ENCODE peak calls at places on chromosomes 4 and X, in nine cellular contexts. One of them, this sample, is unnamed. For H3K4me1 and H3K9me3, the result is how much of the 10 kb centered on the place peaks cover.

GRCh38 chrX:13876652-13877051 is 59.8 kb upstream of the GPM6B start:
- DNase-seq in aorta: no peak
- DNase-seq in GM23248: peak
- DNase-seq in left lung: no peak
- DNase-seq in neuronal stem cell: no peak
- DNase-seq in right atrium auricular region: no peak
- DNase-seq in iPS DF 6.9: no peak
- DNase-seq in cardiac muscle cell: peak
- DNase-seq in tibial nerve: no peak
- DNase-seq in this sample: no peak

GRCh38 chr4:181528570-181529184 is 714.5 kb upstream of the TENM3 start:
- DNase-seq in aorta: peak
- DNase-seq in GM23248: peak
- DNase-seq in right atrium auricular region: no peak
- DNase-seq in left lung: peak
- DNase-seq in tibial nerve: no peak
- DNase-seq in cardiac muscle cell: peak
- DNase-seq in neuronal stem cell: peak
- DNase-seq in iPS DF 6.9: peak
- DNase-seq in this sample: peak

GRCh38 chr4:118557298-118557851 is 127.8 kb upstream of the METTL14 start:
- DNase-seq in GM23248: peak
- DNase-seq in left lung: no peak
- DNase-seq in neuronal stem cell: no peak
- DNase-seq in iPS DF 6.9: no peak
- DNase-seq in aorta: no peak
- DNase-seq in right atrium auricular region: no peak
- DNase-seq in tibial nerve: no peak
- DNase-seq in cardiac muscle cell: peak
- DNase-seq in this sample: no peak

GRCh38 chr4:9765091-9765490 is 16.3 kb upstream of the DRD5 start:
- DNase-seq in left lung: no peak
- DNase-seq in GM23248: peak
- DNase-seq in neuronal stem cell: no peak
- DNase-seq in right atrium auricular region: no peak
- DNase-seq in iPS DF 6.9: peak
- DNase-seq in cardiac muscle cell: peak
- DNase-seq in aorta: no peak
- DNase-seq in tibial nerve: no peak
- DNase-seq in this sample: no peak

GRCh38 chr4:101102114-101102752 is 245.1 kb downstream of the PPP3CA start:
- DNase-seq in right atrium auricular region: no peak
- DNase-seq in GM23248: peak
- DNase-seq in iPS DF 6.9: no peak
- DNase-seq in tibial nerve: peak
- DNase-seq in cardiac muscle cell: peak
- DNase-seq in neuronal stem cell: no peak
- DNase-seq in aorta: peak
- DNase-seq in left lung: no peak
- DNase-seq in this sample: no peak

GRCh38 chr4:183161630-183162029 is 62.6 kb downstream of the WWC2 start:
- DNase-seq in left lung: no peak
- DNase-seq in iPS DF 6.9: no peak
- DNase-seq in neuronal stem cell: no peak
- DNase-seq in cardiac muscle cell: no peak
- DNase-seq in tibial nerve: no peak
- DNase-seq in right atrium auricular region: no peak
- DNase-seq in aorta: no peak
- DNase-seq in GM23248: no peak
- DNase-seq in this sample: no peak

GRCh38 chr4:142353149-142353738 is 492.9 kb downstream of the INPP4B start:
- DNase-seq in neuronal stem cell: peak
- DNase-seq in right atrium auricular region: no peak
- DNase-seq in left lung: no peak
- DNase-seq in cardiac muscle cell: peak
- DNase-seq in aorta: no peak
- DNase-seq in GM23248: peak
- DNase-seq in tibial nerve: no peak
- DNase-seq in iPS DF 6.9: peak
- DNase-seq in this sample: no peak

GRCh38 chr4:112214397-112215264 is 17.0 kb upstream of the AP1AR start:
- DNase-seq in iPS DF 6.9: no peak
- DNase-seq in neuronal stem cell: no peak
- DNase-seq in left lung: no peak
- DNase-seq in tibial nerve: no peak
- DNase-seq in GM23248: peak
- DNase-seq in aorta: no peak
- DNase-seq in right atrium auricular region: no peak
- DNase-seq in cardiac muscle cell: peak
- DNase-seq in this sample: no peak

GRCh38 chr4:128471576-128471975 is 184.0 kb upstream of the PGRMC2 start:
- DNase-seq in neuronal stem cell: no peak
- DNase-seq in right atrium auricular region: no peak
- DNase-seq in left lung: no peak
- DNase-seq in aorta: no peak
- DNase-seq in cardiac muscle cell: no peak
- DNase-seq in GM23248: peak
- DNase-seq in iPS DF 6.9: no peak
- DNase-seq in tibial nerve: no peak
- DNase-seq in this sample: no peak

GRCh38 chrX:115177941-115178340 is 11.3 kb upstream of the RBMXL3 start:
- DNase-seq in iPS DF 6.9: no peak
- DNase-seq in left lung: no peak
- DNase-seq in right atrium auricular region: no peak
- DNase-seq in aorta: no peak
- DNase-seq in GM23248: peak
- DNase-seq in cardiac muscle cell: peak
- DNase-seq in tibial nerve: no peak
- DNase-seq in neuronal stem cell: no peak
- DNase-seq in this sample: no peak

GRCh38 chrX:116490091-116490490 is 27.3 kb upstream of the CT83 start:
- DNase-seq in aorta: no peak
- DNase-seq in left lung: no peak
- DNase-seq in iPS DF 6.9: no peak
- DNase-seq in GM23248: peak
- DNase-seq in cardiac muscle cell: peak
- DNase-seq in tibial nerve: no peak
- DNase-seq in neuronal stem cell: no peak
- DNase-seq in right atrium auricular region: no peak
- DNase-seq in this sample: no peak

GRCh38 chrX:134782796-134783195 is 124.5 kb upstream of the PLAC1 start:
- DNase-seq in cardiac muscle cell: peak
- DNase-seq in left lung: no peak
- DNase-seq in neuronal stem cell: no peak
- DNase-seq in GM23248: peak
- DNase-seq in iPS DF 6.9: no peak
- DNase-seq in right atrium auricular region: no peak
- DNase-seq in aorta: no peak
- DNase-seq in tibial nerve: no peak
- DNase-seq in this sample: no peak

GRCh38 chr4:14338206-14338605 is 664.1 kb upstream of the CPEB2 start:
- DNase-seq in left lung: no peak
- DNase-seq in aorta: no peak
- DNase-seq in iPS DF 6.9: no peak
- DNase-seq in tibial nerve: no peak
- DNase-seq in cardiac muscle cell: peak
- DNase-seq in right atrium auricular region: no peak
- DNase-seq in GM23248: peak
- DNase-seq in neuronal stem cell: no peak
- DNase-seq in this sample: no peak

DNA sequence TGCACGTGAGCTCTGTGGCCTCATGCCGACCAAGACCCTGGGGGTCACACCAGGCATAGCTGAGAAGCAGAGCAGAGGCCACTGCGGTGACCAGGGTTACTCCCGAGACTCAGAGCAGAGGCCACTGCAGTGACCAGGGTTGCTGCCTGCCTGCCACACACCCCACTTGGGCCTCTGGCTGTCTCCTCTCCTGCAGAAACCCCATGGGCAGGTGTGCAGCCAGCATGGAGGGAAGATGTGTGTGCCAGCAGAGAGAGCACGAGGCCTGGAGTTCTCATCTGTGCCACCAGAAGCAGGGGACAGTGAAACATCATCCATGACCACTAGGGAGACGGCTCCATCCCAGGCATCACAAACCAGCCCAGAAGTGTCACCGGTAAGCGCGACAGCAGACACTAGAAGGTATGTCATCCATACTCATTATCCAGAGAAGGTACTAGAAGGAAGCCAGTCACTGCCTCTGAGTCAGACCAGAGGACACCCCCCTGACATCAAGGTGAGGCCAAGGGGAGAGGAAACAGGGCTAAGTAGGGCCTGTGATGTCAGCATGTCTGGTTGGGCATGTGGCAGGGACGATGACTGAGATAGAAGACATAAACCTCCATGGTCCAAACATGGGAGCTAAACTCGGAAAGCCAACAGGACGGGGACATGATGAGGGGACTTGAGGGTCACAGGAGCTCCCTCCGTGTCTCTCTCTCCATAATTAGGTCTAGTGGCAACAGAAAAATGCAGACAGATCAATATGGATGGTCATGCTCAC is 24.2 kb upstream of the SPON2 start:
- DNase-seq in iPS DF 6.9: no peak
- DNase-seq in aorta: no peak
- DNase-seq in tibial nerve: peak
- DNase-seq in GM23248: no peak
- DNase-seq in cardiac muscle cell: no peak
- DNase-seq in neuronal stem cell: no peak
- DNase-seq in left lung: no peak
- DNase-seq in right atrium auricular region: peak
- DNase-seq in this sample: no peak
- H3K4me1 ChIP-seq in iPS DF 6.9: under half
- H3K4me1 ChIP-seq in aorta: under half
- H3K4me1 ChIP-seq in tibial nerve: under half
- H3K4me1 ChIP-seq in GM23248: under half
- H3K4me1 ChIP-seq in cardiac muscle cell: under half
- H3K4me1 ChIP-seq in neuronal stem cell: under half
- H3K4me1 ChIP-seq in left lung: under half
- H3K4me1 ChIP-seq in right atrium auricular region: under half
- H3K4me1 ChIP-seq in this sample: under half

GRCh38 chr4:56467284-56468096 is at the start of gene SRP72:
- DNase-seq in tibial nerve: peak
- DNase-seq in iPS DF 6.9: peak
- DNase-seq in neuronal stem cell: peak
- DNase-seq in right atrium auricular region: peak
- DNase-seq in aorta: peak
- DNase-seq in left lung: peak
- DNase-seq in GM23248: peak
- DNase-seq in cardiac muscle cell: peak
- DNase-seq in this sample: peak

GRCh38 chr4:56468097-56468422 is 643 bp downstream of the SRP72 start:
- DNase-seq in aorta: no peak
- DNase-seq in tibial nerve: no peak
- DNase-seq in left lung: peak
- DNase-seq in neuronal stem cell: no peak
- DNase-seq in right atrium auricular region: no peak
- DNase-seq in cardiac muscle cell: peak
- DNase-seq in iPS DF 6.9: no peak
- DNase-seq in GM23248: peak
- DNase-seq in this sample: no peak

GRCh38 chr4:56466910-56467283 is 520 bp upstream of the SRP72 start:
- DNase-seq in neuronal stem cell: no peak
- DNase-seq in GM23248: peak
- DNase-seq in left lung: no peak
- DNase-seq in cardiac muscle cell: no peak
- DNase-seq in iPS DF 6.9: no peak
- DNase-seq in aorta: no peak
- DNase-seq in right atrium auricular region: no peak
- DNase-seq in tibial nerve: no peak
- DNase-seq in this sample: no peak

GRCh38 chr4:56465599-56466295 is 1.7 kb upstream of the SRP72 start:
- DNase-seq in tibial nerve: no peak
- DNase-seq in cardiac muscle cell: peak
- DNase-seq in iPS DF 6.9: no peak
- DNase-seq in aorta: no peak
- DNase-seq in left lung: no peak
- DNase-seq in GM23248: peak
- DNase-seq in right atrium auricular region: no peak
- DNase-seq in neuronal stem cell: no peak
- DNase-seq in this sample: no peak

GRCh38 chr4:56469489-56470210 is 2.2 kb downstream of the SRP72 start:
- DNase-seq in tibial nerve: no peak
- DNase-seq in aorta: no peak
- DNase-seq in neuronal stem cell: no peak
- DNase-seq in cardiac muscle cell: peak
- DNase-seq in iPS DF 6.9: no peak
- DNase-seq in GM23248: peak
- DNase-seq in right atrium auricular region: no peak
- DNase-seq in left lung: no peak
- DNase-seq in this sample: no peak
- H3K9me3 ChIP-seq in tibial nerve: under half
- H3K9me3 ChIP-seq in aorta: under half
- H3K9me3 ChIP-seq in neuronal stem cell: under half
- H3K9me3 ChIP-seq in cardiac muscle cell: under half
- H3K9me3 ChIP-seq in iPS DF 6.9: under half
- H3K9me3 ChIP-seq in GM23248: under half
- H3K9me3 ChIP-seq in right atrium auricular region: under half
- H3K9me3 ChIP-seq in left lung: under half
- H3K9me3 ChIP-seq in this sample: under half

GRCh38 chrX:78377186-78377585 is 49.8 kb upstream of the CYSLTR1 start:
- DNase-seq in neuronal stem cell: no peak
- DNase-seq in left lung: no peak
- DNase-seq in GM23248: no peak
- DNase-seq in cardiac muscle cell: no peak
- DNase-seq in iPS DF 6.9: no peak
- DNase-seq in right atrium auricular region: no peak
- DNase-seq in aorta: no peak
- DNase-seq in tibial nerve: no peak
- DNase-seq in this sample: no peak

GRCh38 chrX:78378476-78379115 is 51.2 kb upstream of the CYSLTR1 start:
- DNase-seq in right atrium auricular region: no peak
- DNase-seq in GM23248: no peak
- DNase-seq in cardiac muscle cell: peak
- DNase-seq in tibial nerve: no peak
- DNase-seq in aorta: no peak
- DNase-seq in left lung: no peak
- DNase-seq in iPS DF 6.9: no peak
- DNase-seq in neuronal stem cell: no peak
- DNase-seq in this sample: no peak

DNA sequence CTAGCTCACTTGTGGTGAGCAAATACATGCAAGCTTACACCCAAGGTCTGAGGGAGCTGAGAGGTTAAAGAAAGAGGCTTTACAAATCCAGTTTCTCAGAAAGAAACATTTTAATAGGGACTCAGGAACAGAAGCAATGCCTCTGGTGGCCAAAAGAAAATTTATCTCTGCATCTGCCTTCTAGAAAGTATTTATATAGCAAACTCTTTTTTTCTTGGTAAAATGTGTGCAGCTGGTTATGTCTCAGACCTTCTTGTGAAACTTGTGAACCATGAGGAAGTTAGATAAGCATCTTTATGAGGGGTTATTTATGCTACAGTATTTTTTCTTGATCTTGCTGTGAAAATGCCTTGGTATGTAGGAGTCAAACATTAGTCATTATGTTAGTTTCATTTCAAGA is 48.5 kb upstream of the CYSLTR1 start:
- DNase-seq in tibial nerve: no peak
- DNase-seq in left lung: no peak
- DNase-seq in neuronal stem cell: no peak
- DNase-seq in aorta: no peak
- DNase-seq in cardiac muscle cell: no peak
- DNase-seq in GM23248: peak
- DNase-seq in right atrium auricular region: no peak
- DNase-seq in iPS DF 6.9: no peak
- DNase-seq in this sample: no peak
- H3K4me1 ChIP-seq in tibial nerve: under half
- H3K4me1 ChIP-seq in left lung: under half
- H3K4me1 ChIP-seq in neuronal stem cell: under half
- H3K4me1 ChIP-seq in aorta: under half
- H3K4me1 ChIP-seq in cardiac muscle cell: under half
- H3K4me1 ChIP-seq in GM23248: under half
- H3K4me1 ChIP-seq in right atrium auricular region: under half
- H3K4me1 ChIP-seq in iPS DF 6.9: under half
- H3K4me1 ChIP-seq in this sample: under half

GRCh38 chrX:65073233-65073632 is 97.0 kb upstream of the ZC4H2 start:
- DNase-seq in neuronal stem cell: no peak
- DNase-seq in iPS DF 6.9: no peak
- DNase-seq in left lung: no peak
- DNase-seq in aorta: no peak
- DNase-seq in GM23248: no peak
- DNase-seq in cardiac muscle cell: no peak
- DNase-seq in tibial nerve: no peak
- DNase-seq in right atrium auricular region: no peak
- DNase-seq in this sample: no peak
- H3K9me3 ChIP-seq in neuronal stem cell: under half
- H3K9me3 ChIP-seq in iPS DF 6.9: under half
- H3K9me3 ChIP-seq in left lung: under half
- H3K9me3 ChIP-seq in aorta: under half
- H3K9me3 ChIP-seq in GM23248: under half
- H3K9me3 ChIP-seq in cardiac muscle cell: under half
- H3K9me3 ChIP-seq in tibial nerve: under half
- H3K9me3 ChIP-seq in right atrium auricular region: under half
- H3K9me3 ChIP-seq in this sample: under half